ENCODE peak calls at places on chromosomes 5 and 9, in six cellular contexts. T is fibroblast of pulmonary artery; Q is posterior cingulate gyrus; F is stimulated activated CD8-positive, alpha-beta memory T cell treated with anti-CD3 and anti-CD28 coated beads, Interleukin-4, amount 100 ng/mL, for 24 hours; V is activated naive CD4-positive, alpha-beta T cell; G is NCI-H226. U is an unnamed sample.

GRCh38 chr5:86971034-86971511 is 296.6 kb upstream of the RASA1 start:
- DNase-seq in T (peak), Q (no peak), F (no peak), V (no peak), G (peak), U (no peak)

GRCh38 chr5:4514067-4514648 is 626.0 kb upstream of the ADAMTS16 start:
- DNase-seq in T (no peak), Q (no peak), F (no peak), V (no peak), G (no peak), U (no peak)

GRCh38 chr5:90017236-90017635 is 392.3 kb downstream of the CETN3 start:
- DNase-seq in T (no peak), Q (no peak), F (no peak), V (no peak), G (no peak), U (no peak)

GRCh38 chr5:91166040-91166807 is 216.9 kb downstream of the ARRDC3 start:
- DNase-seq in T (peak), Q (no peak), F (no peak), V (no peak), G (peak), U (no peak)

GRCh38 chr9:99054581-99054980 is 50.3 kb upstream of the TGFBR1 start:
- DNase-seq in T (no peak), Q (no peak), F (no peak), V (no peak), G (no peak), U (no peak)

GRCh38 chr9:109857337-109857736 is 77.3 kb downstream of the PALM2AKAP2 start:
- DNase-seq in T (no peak), Q (no peak), F (no peak), V (no peak), G (no peak), U (no peak)

GRCh38 chr9:111190352-111190751 is 139.7 kb downstream of the OR2K2 start:
- DNase-seq in T (peak), Q (no peak), F (no peak), V (no peak), G (peak), U (no peak)

GRCh38 chr5:134837530-134838181 is 8.1 kb upstream of the C5orf24 start:
- DNase-seq in T (peak), Q (no peak), F (no peak), V (no peak), G (no peak), U (no peak)

GRCh38 chr5:149157330-149157729 is 16.0 kb downstream of the ABLIM3 start:
- DNase-seq in T (no peak), Q (no peak), F (no peak), V (no peak), G (no peak), U (no peak)

GRCh38 chr9:137618105-137619067 is at the start of gene EHMT1:
- DNase-seq in T (peak), Q (peak), F (peak), V (peak), G (peak), U (peak)

GRCh38 chr5:115507682-115508081 is 36.9 kb downstream of the FEM1C start:
- DNase-seq in T (peak), Q (no peak), F (no peak), V (no peak), G (peak), U (no peak)

GRCh38 chr9:79221084-79221483 is 350.7 kb upstream of the TLE4 start:
- DNase-seq in T (peak), Q (no peak), F (no peak), V (no peak), G (peak), U (no peak)

GRCh38 chr5:115369430-115370144 is 73.1 kb upstream of the CCDC112 start:
- DNase-seq in T (no peak), Q (no peak), F (no peak), V (no peak), G (no peak), U (no peak)